ENCODE peak calls at places on chromosome 6, in four cellular contexts. C is left colon, K is ovary, M is SW480. Y is an unnamed sample.

GRCh38 chr6:19610260-19610659 is 226.9 kb upstream of the ID4 start:
- DNase-seq in C (no peak), M (no peak), K (no peak), Y (no peak)

GRCh38 chr6:137589067-137589848 is 95.1 kb upstream of the OLIG3 start:
- DNase-seq in C (peak), M (peak), K (no peak), Y (no peak)

GRCh38 chr6:16257999-16258708 is 19.8 kb downstream of the GMPR start:
- DNase-seq in C (no peak), K (peak), M (no peak), Y (no peak)

GRCh38 chr6:115753446-115753845 is 307.2 kb downstream of the FRK start:
- DNase-seq in K (no peak), M (no peak), C (no peak), Y (no peak)

GRCh38 chr6:168192901-168193815 is 114.1 kb upstream of the FRMD1 start:
- DNase-seq in K (no peak), C (no peak), M (no peak), Y (peak)

GRCh38 chr6:28218312-28219248 is 6.5 kb upstream of the ZSCAN9 start:
- DNase-seq in M (peak), K (peak), C (peak), Y (no peak)

GRCh38 chr6:37807656-37808055 is 11.9 kb upstream of the ZFAND3 start:
- DNase-seq in M (no peak), C (no peak), K (no peak), Y (no peak)

GRCh38 chr6:133548409-133548808 is 307.3 kb downstream of the EYA4 start:
- DNase-seq in M (no peak), C (no peak), K (no peak), Y (no peak)

GRCh38 chr6:19988555-19988954 is 151.4 kb downstream of the ID4 start:
- DNase-seq in C (no peak), K (no peak), M (peak), Y (no peak)

GRCh38 chr6:74735304-74735703 is 470.5 kb downstream of the COL12A1 start:
- DNase-seq in C (no peak), M (no peak), K (peak), Y (no peak)

GRCh38 chr6:83891586-83891985 is 32.1 kb downstream of the CYB5R4 start:
- DNase-seq in M (no peak), K (no peak), C (no peak), Y (no peak)

GRCh38 chr6:5996701-5997419 is 9.9 kb downstream of the NRN1 start:
- DNase-seq in K (no peak), C (no peak), M (peak), Y (no peak)

GRCh38 chr6:116196841-116197240 is 57.0 kb downstream of the TSPYL4 start:
- DNase-seq in M (no peak), K (no peak), C (no peak), Y (no peak)

GRCh38 chr6:141969201-141969600 is 163.5 kb upstream of the GJE1 start:
- DNase-seq in C (no peak), K (no peak), M (peak), Y (no peak)